ENCODE peak calls at places on chromosomes 2 and 18, in seven cellular contexts. One of them, this sample, is unnamed.

GRCh38 chr2:238948765-238949641 is 101.1 kb downstream of the TWIST2 start:
- DNase-seq in fibroblast of mammary gland: peak
- DNase-seq in activated naive CD8-positive, alpha-beta T cell treated with anti-CD3 and anti-CD28 coated beads, Interleukin-2, amount 10 ng/mL, durations not matched to agents 7 days and 5 days: no peak
- DNase-seq in memory B cell: peak
- DNase-seq in osteocyte: peak
- DNase-seq in activated CD4-positive, alpha-beta T cell treated with anti-CD3 and anti-CD28 coated beads, Interleukin-2, amount 10 ng/mL, durations not matched to agents 24 days and 14 days: no peak
- DNase-seq in kidney epithelial cell: no peak
- DNase-seq in this sample: no peak

GRCh38 chr2:239461551-239462515 is 61.0 kb upstream of the HDAC4 start:
- DNase-seq in fibroblast of mammary gland: no peak
- DNase-seq in activated naive CD8-positive, alpha-beta T cell treated with anti-CD3 and anti-CD28 coated beads, Interleukin-2, amount 10 ng/mL, durations not matched to agents 7 days and 5 days: no peak
- DNase-seq in memory B cell: no peak
- DNase-seq in osteocyte: peak
- DNase-seq in activated CD4-positive, alpha-beta T cell treated with anti-CD3 and anti-CD28 coated beads, Interleukin-2, amount 10 ng/mL, durations not matched to agents 24 days and 14 days: no peak
- DNase-seq in kidney epithelial cell: peak
- DNase-seq in this sample: no peak

GRCh38 chr2:120348134-120349103 is 2.5 kb downstream of the INHBB start:
- DNase-seq in fibroblast of mammary gland: no peak
- DNase-seq in activated naive CD8-positive, alpha-beta T cell treated with anti-CD3 and anti-CD28 coated beads, Interleukin-2, amount 10 ng/mL, durations not matched to agents 7 days and 5 days: no peak
- DNase-seq in memory B cell: no peak
- DNase-seq in osteocyte: no peak
- DNase-seq in activated CD4-positive, alpha-beta T cell treated with anti-CD3 and anti-CD28 coated beads, Interleukin-2, amount 10 ng/mL, durations not matched to agents 24 days and 14 days: no peak
- DNase-seq in kidney epithelial cell: no peak
- DNase-seq in this sample: no peak

GRCh38 chr2:19802088-19802806 is 99.5 kb downstream of the TTC32 start:
- DNase-seq in fibroblast of mammary gland: peak
- DNase-seq in activated naive CD8-positive, alpha-beta T cell treated with anti-CD3 and anti-CD28 coated beads, Interleukin-2, amount 10 ng/mL, durations not matched to agents 7 days and 5 days: no peak
- DNase-seq in memory B cell: no peak
- DNase-seq in osteocyte: no peak
- DNase-seq in activated CD4-positive, alpha-beta T cell treated with anti-CD3 and anti-CD28 coated beads, Interleukin-2, amount 10 ng/mL, durations not matched to agents 24 days and 14 days: no peak
- DNase-seq in kidney epithelial cell: peak
- DNase-seq in this sample: no peak

GRCh38 chr2:41283079-41283765 is 764.6 kb upstream of the PKDCC start:
- DNase-seq in fibroblast of mammary gland: no peak
- DNase-seq in activated naive CD8-positive, alpha-beta T cell treated with anti-CD3 and anti-CD28 coated beads, Interleukin-2, amount 10 ng/mL, durations not matched to agents 7 days and 5 days: no peak
- DNase-seq in memory B cell: no peak
- DNase-seq in osteocyte: no peak
- DNase-seq in activated CD4-positive, alpha-beta T cell treated with anti-CD3 and anti-CD28 coated beads, Interleukin-2, amount 10 ng/mL, durations not matched to agents 24 days and 14 days: no peak
- DNase-seq in kidney epithelial cell: no peak
- DNase-seq in this sample: no peak

GRCh38 chr18:52582061-52582460 is 242.1 kb downstream of the DCC start:
- DNase-seq in fibroblast of mammary gland: no peak
- DNase-seq in activated naive CD8-positive, alpha-beta T cell treated with anti-CD3 and anti-CD28 coated beads, Interleukin-2, amount 10 ng/mL, durations not matched to agents 7 days and 5 days: no peak
- DNase-seq in memory B cell: no peak
- DNase-seq in osteocyte: no peak
- DNase-seq in activated CD4-positive, alpha-beta T cell treated with anti-CD3 and anti-CD28 coated beads, Interleukin-2, amount 10 ng/mL, durations not matched to agents 24 days and 14 days: no peak
- DNase-seq in kidney epithelial cell: no peak
- DNase-seq in this sample: no peak

GRCh38 chr18:44893045-44893706 is 212.5 kb downstream of the SETBP1 start:
- DNase-seq in fibroblast of mammary gland: peak
- DNase-seq in activated naive CD8-positive, alpha-beta T cell treated with anti-CD3 and anti-CD28 coated beads, Interleukin-2, amount 10 ng/mL, durations not matched to agents 7 days and 5 days: no peak
- DNase-seq in memory B cell: no peak
- DNase-seq in osteocyte: no peak
- DNase-seq in activated CD4-positive, alpha-beta T cell treated with anti-CD3 and anti-CD28 coated beads, Interleukin-2, amount 10 ng/mL, durations not matched to agents 24 days and 14 days: no peak
- DNase-seq in kidney epithelial cell: no peak
- DNase-seq in this sample: no peak

GRCh38 chr2:25349397-25349796 is 7.7 kb upstream of the DNMT3A start:
- DNase-seq in fibroblast of mammary gland: peak
- DNase-seq in activated naive CD8-positive, alpha-beta T cell treated with anti-CD3 and anti-CD28 coated beads, Interleukin-2, amount 10 ng/mL, durations not matched to agents 7 days and 5 days: no peak
- DNase-seq in memory B cell: no peak
- DNase-seq in osteocyte: no peak
- DNase-seq in activated CD4-positive, alpha-beta T cell treated with anti-CD3 and anti-CD28 coated beads, Interleukin-2, amount 10 ng/mL, durations not matched to agents 24 days and 14 days: no peak
- DNase-seq in kidney epithelial cell: no peak
- DNase-seq in this sample: no peak

GRCh38 chr2:128448331-128449225 is 129.9 kb upstream of the HS6ST1 start:
- DNase-seq in fibroblast of mammary gland: no peak
- DNase-seq in activated naive CD8-positive, alpha-beta T cell treated with anti-CD3 and anti-CD28 coated beads, Interleukin-2, amount 10 ng/mL, durations not matched to agents 7 days and 5 days: peak
- DNase-seq in memory B cell: peak
- DNase-seq in osteocyte: peak
- DNase-seq in activated CD4-positive, alpha-beta T cell treated with anti-CD3 and anti-CD28 coated beads, Interleukin-2, amount 10 ng/mL, durations not matched to agents 24 days and 14 days: no peak
- DNase-seq in kidney epithelial cell: no peak
- DNase-seq in this sample: no peak

GRCh38 chr18:35808796-35809195 is 163.7 kb upstream of the RMP24 start:
- DNase-seq in fibroblast of mammary gland: no peak
- DNase-seq in activated naive CD8-positive, alpha-beta T cell treated with anti-CD3 and anti-CD28 coated beads, Interleukin-2, amount 10 ng/mL, durations not matched to agents 7 days and 5 days: no peak
- DNase-seq in memory B cell: no peak
- DNase-seq in osteocyte: no peak
- DNase-seq in activated CD4-positive, alpha-beta T cell treated with anti-CD3 and anti-CD28 coated beads, Interleukin-2, amount 10 ng/mL, durations not matched to agents 24 days and 14 days: no peak
- DNase-seq in kidney epithelial cell: no peak
- DNase-seq in this sample: no peak

GRCh38 chr18:70705831-70706416 is 417.1 kb downstream of the SOCS6 start:
- DNase-seq in fibroblast of mammary gland: no peak
- DNase-seq in activated naive CD8-positive, alpha-beta T cell treated with anti-CD3 and anti-CD28 coated beads, Interleukin-2, amount 10 ng/mL, durations not matched to agents 7 days and 5 days: no peak
- DNase-seq in memory B cell: no peak
- DNase-seq in osteocyte: no peak
- DNase-seq in activated CD4-positive, alpha-beta T cell treated with anti-CD3 and anti-CD28 coated beads, Interleukin-2, amount 10 ng/mL, durations not matched to agents 24 days and 14 days: no peak
- DNase-seq in kidney epithelial cell: no peak
- DNase-seq in this sample: no peak

GRCh38 chr2:42098571-42099430 is 51.0 kb downstream of the PKDCC start:
- DNase-seq in fibroblast of mammary gland: no peak
- DNase-seq in activated naive CD8-positive, alpha-beta T cell treated with anti-CD3 and anti-CD28 coated beads, Interleukin-2, amount 10 ng/mL, durations not matched to agents 7 days and 5 days: no peak
- DNase-seq in memory B cell: no peak
- DNase-seq in osteocyte: no peak
- DNase-seq in activated CD4-positive, alpha-beta T cell treated with anti-CD3 and anti-CD28 coated beads, Interleukin-2, amount 10 ng/mL, durations not matched to agents 24 days and 14 days: no peak
- DNase-seq in kidney epithelial cell: no peak
- DNase-seq in this sample: peak

GRCh38 chr2:6358985-6359384 is 506.7 kb downstream of the CMPK2 start:
- DNase-seq in fibroblast of mammary gland: no peak
- DNase-seq in activated naive CD8-positive, alpha-beta T cell treated with anti-CD3 and anti-CD28 coated beads, Interleukin-2, amount 10 ng/mL, durations not matched to agents 7 days and 5 days: no peak
- DNase-seq in memory B cell: no peak
- DNase-seq in osteocyte: no peak
- DNase-seq in activated CD4-positive, alpha-beta T cell treated with anti-CD3 and anti-CD28 coated beads, Interleukin-2, amount 10 ng/mL, durations not matched to agents 24 days and 14 days: peak
- DNase-seq in kidney epithelial cell: no peak
- DNase-seq in this sample: no peak

GRCh38 chr2:20013061-20013721 is 723 bp upstream of the MATN3 start:
- DNase-seq in fibroblast of mammary gland: no peak
- DNase-seq in activated naive CD8-positive, alpha-beta T cell treated with anti-CD3 and anti-CD28 coated beads, Interleukin-2, amount 10 ng/mL, durations not matched to agents 7 days and 5 days: no peak
- DNase-seq in memory B cell: no peak
- DNase-seq in osteocyte: no peak
- DNase-seq in activated CD4-positive, alpha-beta T cell treated with anti-CD3 and anti-CD28 coated beads, Interleukin-2, amount 10 ng/mL, durations not matched to agents 24 days and 14 days: no peak
- DNase-seq in kidney epithelial cell: no peak
- DNase-seq in this sample: no peak

GRCh38 chr2:13018490-13018889 is 301.8 kb downstream of the TRIB2 start:
- DNase-seq in fibroblast of mammary gland: no peak
- DNase-seq in activated naive CD8-positive, alpha-beta T cell treated with anti-CD3 and anti-CD28 coated beads, Interleukin-2, amount 10 ng/mL, durations not matched to agents 7 days and 5 days: no peak
- DNase-seq in memory B cell: no peak
- DNase-seq in osteocyte: no peak
- DNase-seq in activated CD4-positive, alpha-beta T cell treated with anti-CD3 and anti-CD28 coated beads, Interleukin-2, amount 10 ng/mL, durations not matched to agents 24 days and 14 days: no peak
- DNase-seq in kidney epithelial cell: no peak
- DNase-seq in this sample: no peak

GRCh38 chr2:42095923-42096408 is 48.1 kb downstream of the PKDCC start:
- DNase-seq in fibroblast of mammary gland: peak
- DNase-seq in activated naive CD8-positive, alpha-beta T cell treated with anti-CD3 and anti-CD28 coated beads, Interleukin-2, amount 10 ng/mL, durations not matched to agents 7 days and 5 days: peak
- DNase-seq in memory B cell: peak
- DNase-seq in osteocyte: no peak
- DNase-seq in activated CD4-positive, alpha-beta T cell treated with anti-CD3 and anti-CD28 coated beads, Interleukin-2, amount 10 ng/mL, durations not matched to agents 24 days and 14 days: peak
- DNase-seq in kidney epithelial cell: no peak
- DNase-seq in this sample: peak

GRCh38 chr2:29334723-29335122 is 219.5 kb downstream of the CLIP4 start:
- DNase-seq in fibroblast of mammary gland: no peak
- DNase-seq in activated naive CD8-positive, alpha-beta T cell treated with anti-CD3 and anti-CD28 coated beads, Interleukin-2, amount 10 ng/mL, durations not matched to agents 7 days and 5 days: no peak
- DNase-seq in memory B cell: no peak
- DNase-seq in osteocyte: no peak
- DNase-seq in activated CD4-positive, alpha-beta T cell treated with anti-CD3 and anti-CD28 coated beads, Interleukin-2, amount 10 ng/mL, durations not matched to agents 24 days and 14 days: no peak
- DNase-seq in kidney epithelial cell: no peak
- DNase-seq in this sample: no peak

GRCh38 chr18:35938158-35938557 is 34.3 kb upstream of the RMP24 start:
- DNase-seq in fibroblast of mammary gland: no peak
- DNase-seq in activated naive CD8-positive, alpha-beta T cell treated with anti-CD3 and anti-CD28 coated beads, Interleukin-2, amount 10 ng/mL, durations not matched to agents 7 days and 5 days: no peak
- DNase-seq in memory B cell: no peak
- DNase-seq in osteocyte: no peak
- DNase-seq in activated CD4-positive, alpha-beta T cell treated with anti-CD3 and anti-CD28 coated beads, Interleukin-2, amount 10 ng/mL, durations not matched to agents 24 days and 14 days: peak
- DNase-seq in kidney epithelial cell: peak
- DNase-seq in this sample: no peak

GRCh38 chr2:14749869-14750268 is 117.4 kb downstream of the LRATD1 start:
- DNase-seq in fibroblast of mammary gland: peak
- DNase-seq in activated naive CD8-positive, alpha-beta T cell treated with anti-CD3 and anti-CD28 coated beads, Interleukin-2, amount 10 ng/mL, durations not matched to agents 7 days and 5 days: no peak
- DNase-seq in memory B cell: no peak
- DNase-seq in osteocyte: no peak
- DNase-seq in activated CD4-positive, alpha-beta T cell treated with anti-CD3 and anti-CD28 coated beads, Interleukin-2, amount 10 ng/mL, durations not matched to agents 24 days and 14 days: no peak
- DNase-seq in kidney epithelial cell: no peak
- DNase-seq in this sample: no peak

GRCh38 chr2:66433945-66434678 is 813 bp upstream of the MEIS1 start:
- DNase-seq in fibroblast of mammary gland: peak
- DNase-seq in activated naive CD8-positive, alpha-beta T cell treated with anti-CD3 and anti-CD28 coated beads, Interleukin-2, amount 10 ng/mL, durations not matched to agents 7 days and 5 days: peak
- DNase-seq in memory B cell: no peak
- DNase-seq in osteocyte: no peak
- DNase-seq in activated CD4-positive, alpha-beta T cell treated with anti-CD3 and anti-CD28 coated beads, Interleukin-2, amount 10 ng/mL, durations not matched to agents 24 days and 14 days: peak
- DNase-seq in kidney epithelial cell: no peak
- DNase-seq in this sample: no peak

GRCh38 chr2:9240745-9241144 is 34.1 kb downstream of the ASAP2 start:
- DNase-seq in fibroblast of mammary gland: no peak
- DNase-seq in activated naive CD8-positive, alpha-beta T cell treated with anti-CD3 and anti-CD28 coated beads, Interleukin-2, amount 10 ng/mL, durations not matched to agents 7 days and 5 days: no peak
- DNase-seq in memory B cell: no peak
- DNase-seq in osteocyte: no peak
- DNase-seq in activated CD4-positive, alpha-beta T cell treated with anti-CD3 and anti-CD28 coated beads, Interleukin-2, amount 10 ng/mL, durations not matched to agents 24 days and 14 days: no peak
- DNase-seq in kidney epithelial cell: no peak
- DNase-seq in this sample: no peak

GRCh38 chr18:62325806-62326645 is 916 bp downstream of the TNFRSF11A start:
- DNase-seq in fibroblast of mammary gland: peak
- DNase-seq in activated naive CD8-positive, alpha-beta T cell treated with anti-CD3 and anti-CD28 coated beads, Interleukin-2, amount 10 ng/mL, durations not matched to agents 7 days and 5 days: peak
- DNase-seq in memory B cell: peak
- DNase-seq in osteocyte: no peak
- DNase-seq in activated CD4-positive, alpha-beta T cell treated with anti-CD3 and anti-CD28 coated beads, Interleukin-2, amount 10 ng/mL, durations not matched to agents 24 days and 14 days: peak
- DNase-seq in kidney epithelial cell: no peak
- DNase-seq in this sample: peak

GRCh38 chr2:45607701-45608100 is 3.4 kb downstream of the SRBD1 start:
- DNase-seq in fibroblast of mammary gland: peak
- DNase-seq in activated naive CD8-positive, alpha-beta T cell treated with anti-CD3 and anti-CD28 coated beads, Interleukin-2, amount 10 ng/mL, durations not matched to agents 7 days and 5 days: no peak
- DNase-seq in memory B cell: no peak
- DNase-seq in osteocyte: no peak
- DNase-seq in activated CD4-positive, alpha-beta T cell treated with anti-CD3 and anti-CD28 coated beads, Interleukin-2, amount 10 ng/mL, durations not matched to agents 24 days and 14 days: no peak
- DNase-seq in kidney epithelial cell: no peak
- DNase-seq in this sample: no peak

GRCh38 chr2:120964819-120965218 is 229.2 kb downstream of the GLI2 start:
- DNase-seq in fibroblast of mammary gland: no peak
- DNase-seq in activated naive CD8-positive, alpha-beta T cell treated with anti-CD3 and anti-CD28 coated beads, Interleukin-2, amount 10 ng/mL, durations not matched to agents 7 days and 5 days: no peak
- DNase-seq in memory B cell: no peak
- DNase-seq in osteocyte: no peak
- DNase-seq in activated CD4-positive, alpha-beta T cell treated with anti-CD3 and anti-CD28 coated beads, Interleukin-2, amount 10 ng/mL, durations not matched to agents 24 days and 14 days: no peak
- DNase-seq in kidney epithelial cell: no peak
- DNase-seq in this sample: no peak

GRCh38 chr2:62177392-62178026 is 18.4 kb upstream of the B3GNT2 start:
- DNase-seq in fibroblast of mammary gland: no peak
- DNase-seq in activated naive CD8-positive, alpha-beta T cell treated with anti-CD3 and anti-CD28 coated beads, Interleukin-2, amount 10 ng/mL, durations not matched to agents 7 days and 5 days: no peak
- DNase-seq in memory B cell: no peak
- DNase-seq in osteocyte: no peak
- DNase-seq in activated CD4-positive, alpha-beta T cell treated with anti-CD3 and anti-CD28 coated beads, Interleukin-2, amount 10 ng/mL, durations not matched to agents 24 days and 14 days: no peak
- DNase-seq in kidney epithelial cell: no peak
- DNase-seq in this sample: no peak

GRCh38 chr2:35495182-35495581 is 860.4 kb upstream of the CRIM1 start:
- DNase-seq in fibroblast of mammary gland: no peak
- DNase-seq in activated naive CD8-positive, alpha-beta T cell treated with anti-CD3 and anti-CD28 coated beads, Interleukin-2, amount 10 ng/mL, durations not matched to agents 7 days and 5 days: no peak
- DNase-seq in memory B cell: no peak
- DNase-seq in osteocyte: no peak
- DNase-seq in activated CD4-positive, alpha-beta T cell treated with anti-CD3 and anti-CD28 coated beads, Interleukin-2, amount 10 ng/mL, durations not matched to agents 24 days and 14 days: no peak
- DNase-seq in kidney epithelial cell: no peak
- DNase-seq in this sample: no peak

GRCh38 chr2:226649871-226650660 is 149.6 kb downstream of the IRS1 start:
- DNase-seq in fibroblast of mammary gland: peak
- DNase-seq in activated naive CD8-positive, alpha-beta T cell treated with anti-CD3 and anti-CD28 coated beads, Interleukin-2, amount 10 ng/mL, durations not matched to agents 7 days and 5 days: peak
- DNase-seq in memory B cell: no peak
- DNase-seq in osteocyte: no peak
- DNase-seq in activated CD4-positive, alpha-beta T cell treated with anti-CD3 and anti-CD28 coated beads, Interleukin-2, amount 10 ng/mL, durations not matched to agents 24 days and 14 days: peak
- DNase-seq in kidney epithelial cell: peak
- DNase-seq in this sample: no peak

GRCh38 chr18:25392199-25392598 is 40.2 kb upstream of the ZNF521 start:
- DNase-seq in fibroblast of mammary gland: no peak
- DNase-seq in activated naive CD8-positive, alpha-beta T cell treated with anti-CD3 and anti-CD28 coated beads, Interleukin-2, amount 10 ng/mL, durations not matched to agents 7 days and 5 days: no peak
- DNase-seq in memory B cell: no peak
- DNase-seq in osteocyte: no peak
- DNase-seq in activated CD4-positive, alpha-beta T cell treated with anti-CD3 and anti-CD28 coated beads, Interleukin-2, amount 10 ng/mL, durations not matched to agents 24 days and 14 days: no peak
- DNase-seq in kidney epithelial cell: no peak
- DNase-seq in this sample: no peak

This sample was measured in naive B cell.